ENCODE peak calls at places on chromosomes 4 and X, in seven cellular contexts. One of them, this sample, is unnamed.

GRCh38 chrX:2261838-2262678 is 238.7 kb downstream of the DHRSX start:
- DNase-seq in left ventricle myocardium inferior: no peak
- DNase-seq in spleen: peak
- DNase-seq in fibroblast of mammary gland: no peak
- DNase-seq in colonic mucosa: no peak
- DNase-seq in type B pancreatic cell: no peak
- DNase-seq in GM20000: no peak
- DNase-seq in this sample: no peak

GRCh38 chr4:99945718-99946345 is 586 bp downstream of the DNAJB14 start:
- DNase-seq in spleen: no peak
- DNase-seq in fibroblast of mammary gland: peak
- DNase-seq in left ventricle myocardium inferior: no peak
- DNase-seq in colonic mucosa: peak
- DNase-seq in type B pancreatic cell: no peak
- DNase-seq in GM20000: no peak
- DNase-seq in this sample: no peak

GRCh38 chr4:72505314-72505744 is 63.7 kb downstream of the ADAMTS3 start:
- DNase-seq in spleen: peak
- DNase-seq in fibroblast of mammary gland: peak
- DNase-seq in left ventricle myocardium inferior: no peak
- DNase-seq in colonic mucosa: no peak
- DNase-seq in GM20000: peak
- DNase-seq in type B pancreatic cell: no peak
- DNase-seq in this sample: peak

GRCh38 chr4:101114936-101115372 is 232.4 kb downstream of the PPP3CA start:
- DNase-seq in type B pancreatic cell: no peak
- DNase-seq in GM20000: no peak
- DNase-seq in left ventricle myocardium inferior: no peak
- DNase-seq in fibroblast of mammary gland: peak
- DNase-seq in colonic mucosa: no peak
- DNase-seq in spleen: no peak
- DNase-seq in this sample: no peak

GRCh38 chr4:53942712-53943111 is 121.7 kb downstream of the CHIC2 start:
- DNase-seq in type B pancreatic cell: no peak
- DNase-seq in GM20000: no peak
- DNase-seq in fibroblast of mammary gland: no peak
- DNase-seq in colonic mucosa: no peak
- DNase-seq in spleen: no peak
- DNase-seq in left ventricle myocardium inferior: no peak
- DNase-seq in this sample: no peak

GRCh38 chr4:42965326-42965725 is 72.8 kb downstream of the GRXCR1 start:
- DNase-seq in spleen: no peak
- DNase-seq in fibroblast of mammary gland: no peak
- DNase-seq in colonic mucosa: no peak
- DNase-seq in type B pancreatic cell: no peak
- DNase-seq in GM20000: no peak
- DNase-seq in left ventricle myocardium inferior: no peak
- DNase-seq in this sample: peak

GRCh38 chr4:69066945-69067344 is 29.3 kb upstream of the UGT2B7 start:
- DNase-seq in colonic mucosa: no peak
- DNase-seq in spleen: no peak
- DNase-seq in left ventricle myocardium inferior: no peak
- DNase-seq in GM20000: no peak
- DNase-seq in type B pancreatic cell: no peak
- DNase-seq in fibroblast of mammary gland: peak
- DNase-seq in this sample: no peak

GRCh38 chr4:3303840-3304715 is 11.3 kb downstream of the RGS12 start:
- DNase-seq in colonic mucosa: peak
- DNase-seq in spleen: peak
- DNase-seq in left ventricle myocardium inferior: no peak
- DNase-seq in type B pancreatic cell: no peak
- DNase-seq in GM20000: no peak
- DNase-seq in fibroblast of mammary gland: no peak
- DNase-seq in this sample: no peak

GRCh38 chr4:30822911-30823529 is 102.9 kb downstream of the PCDH7 start:
- DNase-seq in GM20000: no peak
- DNase-seq in type B pancreatic cell: no peak
- DNase-seq in fibroblast of mammary gland: no peak
- DNase-seq in left ventricle myocardium inferior: no peak
- DNase-seq in colonic mucosa: no peak
- DNase-seq in spleen: no peak
- DNase-seq in this sample: no peak

GRCh38 chr4:24517676-24518075 is 66.7 kb downstream of the DHX15 start:
- DNase-seq in type B pancreatic cell: no peak
- DNase-seq in left ventricle myocardium inferior: no peak
- DNase-seq in colonic mucosa: no peak
- DNase-seq in GM20000: no peak
- DNase-seq in fibroblast of mammary gland: no peak
- DNase-seq in spleen: no peak
- DNase-seq in this sample: no peak

GRCh38 chrX:23898412-23898959 is 9.3 kb downstream of the APOO start:
- DNase-seq in left ventricle myocardium inferior: no peak
- DNase-seq in type B pancreatic cell: no peak
- DNase-seq in GM20000: no peak
- DNase-seq in fibroblast of mammary gland: peak
- DNase-seq in spleen: no peak
- DNase-seq in colonic mucosa: no peak
- DNase-seq in this sample: no peak

GRCh38 chrX:88903989-88904718 is 157.1 kb downstream of the CPXCR1 start:
- DNase-seq in spleen: no peak
- DNase-seq in left ventricle myocardium inferior: no peak
- DNase-seq in colonic mucosa: no peak
- DNase-seq in fibroblast of mammary gland: no peak
- DNase-seq in GM20000: no peak
- DNase-seq in type B pancreatic cell: no peak
- DNase-seq in this sample: no peak

GRCh38 chrX:41561045-41561444 is 113.9 kb downstream of the NYX start:
- DNase-seq in GM20000: peak
- DNase-seq in type B pancreatic cell: no peak
- DNase-seq in spleen: no peak
- DNase-seq in colonic mucosa: no peak
- DNase-seq in left ventricle myocardium inferior: no peak
- DNase-seq in fibroblast of mammary gland: peak
- DNase-seq in this sample: peak

GRCh38 chrX:41559235-41559634 is 112.1 kb downstream of the NYX start:
- DNase-seq in colonic mucosa: no peak
- DNase-seq in left ventricle myocardium inferior: no peak
- DNase-seq in GM20000: no peak
- DNase-seq in type B pancreatic cell: no peak
- DNase-seq in fibroblast of mammary gland: no peak
- DNase-seq in spleen: no peak
- DNase-seq in this sample: no peak

GRCh38 chrX:41559662-41560061 is 112.5 kb downstream of the NYX start:
- DNase-seq in left ventricle myocardium inferior: no peak
- DNase-seq in spleen: no peak
- DNase-seq in GM20000: no peak
- DNase-seq in type B pancreatic cell: no peak
- DNase-seq in fibroblast of mammary gland: peak
- DNase-seq in colonic mucosa: no peak
- DNase-seq in this sample: no peak

GRCh38 chrX:41556958-41557357 is 109.8 kb downstream of the NYX start:
- DNase-seq in type B pancreatic cell: no peak
- DNase-seq in fibroblast of mammary gland: no peak
- DNase-seq in left ventricle myocardium inferior: no peak
- DNase-seq in spleen: no peak
- DNase-seq in colonic mucosa: no peak
- DNase-seq in GM20000: no peak
- DNase-seq in this sample: no peak

DNA sequence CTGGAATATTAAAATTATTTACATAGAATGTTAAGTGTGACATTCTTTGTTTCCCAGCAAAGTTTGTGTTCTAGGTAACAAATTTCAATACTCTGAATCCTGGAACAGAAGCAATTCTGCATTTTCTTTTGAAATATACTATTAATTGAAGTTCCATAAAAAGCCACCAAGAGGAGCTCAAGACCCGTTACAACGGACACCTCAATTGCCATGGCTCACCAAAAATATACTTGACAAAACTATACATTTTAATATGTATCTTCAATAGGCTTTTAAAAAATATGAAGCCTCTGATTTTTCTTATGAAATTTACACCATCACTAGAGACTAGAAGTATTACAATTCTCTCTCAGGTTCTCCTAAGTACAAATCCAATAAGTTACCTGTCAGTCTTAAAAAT is 111.4 kb downstream of the NYX start:
- DNase-seq in fibroblast of mammary gland: peak
- DNase-seq in colonic mucosa: no peak
- DNase-seq in spleen: no peak
- DNase-seq in type B pancreatic cell: no peak
- DNase-seq in GM20000: peak
- DNase-seq in left ventricle myocardium inferior: no peak
- DNase-seq in this sample: no peak
- TF ChIP-seq CTCF in fibroblast of mammary gland: peak
- TF ChIP-seq CTCF in colonic mucosa: no peak
- TF ChIP-seq CTCF in spleen: no peak
- TF ChIP-seq CTCF in type B pancreatic cell: peak
- TF ChIP-seq CTCF in GM20000: peak
- TF ChIP-seq CTCF in left ventricle myocardium inferior: peak
- TF ChIP-seq CTCF in this sample: no peak

GRCh38 chrX:77597090-77597489 is 149.9 kb downstream of the FGF16 start:
- DNase-seq in colonic mucosa: no peak
- DNase-seq in GM20000: no peak
- DNase-seq in type B pancreatic cell: no peak
- DNase-seq in left ventricle myocardium inferior: no peak
- DNase-seq in fibroblast of mammary gland: peak
- DNase-seq in spleen: no peak
- DNase-seq in this sample: no peak

GRCh38 chrX:77595848-77596247 is 148.7 kb downstream of the FGF16 start:
- DNase-seq in type B pancreatic cell: no peak
- DNase-seq in fibroblast of mammary gland: peak
- DNase-seq in spleen: no peak
- DNase-seq in colonic mucosa: no peak
- DNase-seq in left ventricle myocardium inferior: no peak
- DNase-seq in GM20000: no peak
- DNase-seq in this sample: no peak

DNA sequence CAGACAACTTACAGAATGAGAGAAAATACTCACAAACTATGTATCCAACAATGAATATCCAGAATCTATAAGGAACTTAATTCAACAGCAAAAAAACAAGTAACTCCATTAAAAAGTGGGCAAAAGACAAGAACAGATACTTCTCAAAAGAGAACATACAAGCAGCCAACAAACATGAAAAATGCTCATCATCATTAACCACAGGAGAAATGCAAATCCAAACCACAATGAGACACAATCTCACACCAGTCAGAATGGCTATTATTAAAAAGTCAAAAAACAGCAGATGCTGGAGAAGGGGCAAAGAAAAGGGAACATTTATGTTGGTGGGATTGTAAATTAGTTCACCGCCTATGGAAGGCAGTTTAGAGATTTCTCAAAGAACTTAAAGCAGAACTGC is 150.3 kb downstream of the FGF16 start:
- DNase-seq in colonic mucosa: no peak
- DNase-seq in fibroblast of mammary gland: peak
- DNase-seq in spleen: no peak
- DNase-seq in left ventricle myocardium inferior: no peak
- DNase-seq in type B pancreatic cell: no peak
- DNase-seq in GM20000: no peak
- DNase-seq in this sample: no peak
- TF ChIP-seq CTCF in colonic mucosa: no peak
- TF ChIP-seq CTCF in fibroblast of mammary gland: no peak
- TF ChIP-seq CTCF in spleen: no peak
- TF ChIP-seq CTCF in left ventricle myocardium inferior: no peak
- TF ChIP-seq CTCF in type B pancreatic cell: no peak
- TF ChIP-seq CTCF in GM20000: no peak
- TF ChIP-seq CTCF in this sample: no peak

DNA sequence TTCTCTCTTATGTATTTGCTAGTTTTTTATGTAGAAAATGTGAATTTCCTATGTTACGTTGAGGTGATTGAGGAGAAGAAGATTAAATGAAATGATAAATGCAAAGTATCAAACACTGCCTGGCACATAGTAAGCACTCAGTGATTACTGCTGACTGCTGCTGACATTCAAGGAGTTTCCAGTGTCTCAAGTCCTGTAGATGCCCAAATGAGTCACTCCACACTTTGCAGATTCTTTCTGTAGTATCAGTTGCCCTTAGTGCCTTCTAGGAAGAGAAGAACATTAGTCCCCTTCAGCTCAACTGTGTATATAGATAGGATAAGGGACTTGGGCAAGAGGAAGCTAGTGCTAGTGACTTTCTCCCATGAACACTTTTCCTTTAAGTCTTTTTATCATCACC is 240.5 kb upstream of the TEX13A start:
- DNase-seq in GM20000: no peak
- DNase-seq in fibroblast of mammary gland: peak
- DNase-seq in spleen: no peak
- DNase-seq in colonic mucosa: no peak
- DNase-seq in left ventricle myocardium inferior: no peak
- DNase-seq in type B pancreatic cell: no peak
- DNase-seq in this sample: no peak
- TF ChIP-seq CTCF in GM20000: no peak
- TF ChIP-seq CTCF in fibroblast of mammary gland: no peak
- TF ChIP-seq CTCF in spleen: no peak
- TF ChIP-seq CTCF in colonic mucosa: no peak
- TF ChIP-seq CTCF in left ventricle myocardium inferior: no peak
- TF ChIP-seq CTCF in type B pancreatic cell: no peak
- TF ChIP-seq CTCF in this sample: no peak

GRCh38 chrX:119118780-119119395 is 8.7 kb downstream of the KIAA1210 start:
- DNase-seq in colonic mucosa: peak
- DNase-seq in fibroblast of mammary gland: peak
- DNase-seq in spleen: no peak
- DNase-seq in left ventricle myocardium inferior: peak
- DNase-seq in type B pancreatic cell: no peak
- DNase-seq in GM20000: peak
- DNase-seq in this sample: peak
- TF ChIP-seq CTCF in colonic mucosa: peak
- TF ChIP-seq CTCF in fibroblast of mammary gland: peak
- TF ChIP-seq CTCF in spleen: peak
- TF ChIP-seq CTCF in left ventricle myocardium inferior: peak
- TF ChIP-seq CTCF in type B pancreatic cell: peak
- TF ChIP-seq CTCF in GM20000: peak
- TF ChIP-seq CTCF in this sample: peak

GRCh38 chrX:78593701-78594100 is 65.4 kb downstream of the RTL3 start:
- DNase-seq in colonic mucosa: no peak
- DNase-seq in spleen: no peak
- DNase-seq in fibroblast of mammary gland: no peak
- DNase-seq in type B pancreatic cell: no peak
- DNase-seq in GM20000: no peak
- DNase-seq in left ventricle myocardium inferior: no peak
- DNase-seq in this sample: no peak

GRCh38 chrX:78592030-78592429 is 67.1 kb downstream of the RTL3 start:
- DNase-seq in left ventricle myocardium inferior: no peak
- DNase-seq in spleen: no peak
- DNase-seq in colonic mucosa: no peak
- DNase-seq in fibroblast of mammary gland: no peak
- DNase-seq in GM20000: no peak
- DNase-seq in type B pancreatic cell: no peak
- DNase-seq in this sample: no peak

DNA sequence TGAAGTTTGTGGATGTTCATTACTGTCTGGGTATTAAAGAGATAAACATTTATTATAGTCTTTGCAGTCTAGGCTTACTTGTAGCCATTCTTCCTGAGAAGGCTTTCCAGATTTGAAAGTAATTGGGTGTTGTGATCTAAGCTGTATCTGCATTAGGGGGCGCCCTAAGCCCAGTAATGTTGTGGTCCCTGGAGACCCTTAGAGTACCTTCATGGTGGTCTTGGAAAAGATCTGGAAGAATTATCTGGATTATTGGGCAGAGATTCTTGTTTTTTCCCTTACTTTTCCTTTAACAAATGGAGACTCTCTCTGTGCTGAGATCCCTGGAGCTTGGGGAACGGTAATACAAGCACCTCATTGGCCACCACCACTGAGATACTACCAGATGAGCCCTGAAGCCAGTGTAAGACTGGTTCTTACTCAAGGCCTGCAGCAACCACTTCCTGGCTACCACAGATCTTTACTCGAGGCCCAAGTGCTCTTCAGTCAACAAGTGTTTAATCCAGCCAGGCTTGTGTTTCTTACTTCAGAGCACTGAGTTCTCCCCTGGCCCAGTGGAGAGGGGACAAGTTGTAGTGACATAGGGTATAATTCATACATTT is 63.1 kb downstream of the RTL3 start:
- DNase-seq in left ventricle myocardium inferior: no peak
- DNase-seq in fibroblast of mammary gland: peak
- DNase-seq in type B pancreatic cell: no peak
- DNase-seq in spleen: no peak
- DNase-seq in GM20000: no peak
- DNase-seq in colonic mucosa: no peak
- DNase-seq in this sample: peak
- TF ChIP-seq CTCF in left ventricle myocardium inferior: no peak
- TF ChIP-seq CTCF in fibroblast of mammary gland: peak
- TF ChIP-seq CTCF in type B pancreatic cell: peak
- TF ChIP-seq CTCF in spleen: no peak
- TF ChIP-seq CTCF in GM20000: no peak
- TF ChIP-seq CTCF in colonic mucosa: no peak
- TF ChIP-seq CTCF in this sample: no peak